ENCODE peak calls at places on chromosomes 12 and 14, in six cellular contexts. One of them, this sample, is unnamed.

GRCh38 chr12:6684609-6685008 is 4.6 kb downstream of the ZNF384 start:
- DNase-seq in fibroblast of gingiva: no peak
- DNase-seq in MM.1S: peak
- DNase-seq in fibroblast of lung: no peak
- DNase-seq in stimulated activated CD8-positive, alpha-beta memory T cell treated with anti-CD3 and anti-CD28 coated beads, Interleukin-4, amount 100 ng/mL, for 24 hours: no peak
- DNase-seq in left cardiac atrium: no peak
- DNase-seq in this sample: no peak

GRCh38 chr14:72186461-72187035 is 254.3 kb downstream of the RGS6 start:
- DNase-seq in fibroblast of lung: no peak
- DNase-seq in left cardiac atrium: no peak
- DNase-seq in fibroblast of gingiva: no peak
- DNase-seq in stimulated activated CD8-positive, alpha-beta memory T cell treated with anti-CD3 and anti-CD28 coated beads, Interleukin-4, amount 100 ng/mL, for 24 hours: no peak
- DNase-seq in MM.1S: no peak
- DNase-seq in this sample: no peak

GRCh38 chr12:124510301-124510970 is 57.0 kb downstream of the NCOR2 start:
- DNase-seq in fibroblast of gingiva: no peak
- DNase-seq in stimulated activated CD8-positive, alpha-beta memory T cell treated with anti-CD3 and anti-CD28 coated beads, Interleukin-4, amount 100 ng/mL, for 24 hours: no peak
- DNase-seq in fibroblast of lung: no peak
- DNase-seq in MM.1S: no peak
- DNase-seq in left cardiac atrium: no peak
- DNase-seq in this sample: no peak

GRCh38 chr12:45613855-45614254 is 115.7 kb upstream of the ARID2 start:
- DNase-seq in fibroblast of lung: no peak
- DNase-seq in fibroblast of gingiva: no peak
- DNase-seq in MM.1S: no peak
- DNase-seq in left cardiac atrium: no peak
- DNase-seq in stimulated activated CD8-positive, alpha-beta memory T cell treated with anti-CD3 and anti-CD28 coated beads, Interleukin-4, amount 100 ng/mL, for 24 hours: no peak
- DNase-seq in this sample: no peak

GRCh38 chr14:88270781-88271180 is 52.3 kb downstream of the KCNK10 start:
- DNase-seq in left cardiac atrium: no peak
- DNase-seq in fibroblast of lung: no peak
- DNase-seq in fibroblast of gingiva: no peak
- DNase-seq in MM.1S: no peak
- DNase-seq in stimulated activated CD8-positive, alpha-beta memory T cell treated with anti-CD3 and anti-CD28 coated beads, Interleukin-4, amount 100 ng/mL, for 24 hours: no peak
- DNase-seq in this sample: no peak

GRCh38 chr12:93790472-93791152 is 113.4 kb downstream of the CRADD start:
- DNase-seq in fibroblast of gingiva: peak
- DNase-seq in stimulated activated CD8-positive, alpha-beta memory T cell treated with anti-CD3 and anti-CD28 coated beads, Interleukin-4, amount 100 ng/mL, for 24 hours: no peak
- DNase-seq in MM.1S: no peak
- DNase-seq in left cardiac atrium: no peak
- DNase-seq in fibroblast of lung: peak
- DNase-seq in this sample: peak

GRCh38 chr14:52349731-52350130 is 35.6 kb downstream of the PTGER2 start:
- DNase-seq in MM.1S: no peak
- DNase-seq in fibroblast of gingiva: peak
- DNase-seq in stimulated activated CD8-positive, alpha-beta memory T cell treated with anti-CD3 and anti-CD28 coated beads, Interleukin-4, amount 100 ng/mL, for 24 hours: no peak
- DNase-seq in fibroblast of lung: no peak
- DNase-seq in left cardiac atrium: no peak
- DNase-seq in this sample: no peak

GRCh38 chr12:129589503-129589902 is 314.3 kb downstream of the TMEM132D start:
- DNase-seq in left cardiac atrium: no peak
- DNase-seq in fibroblast of lung: no peak
- DNase-seq in stimulated activated CD8-positive, alpha-beta memory T cell treated with anti-CD3 and anti-CD28 coated beads, Interleukin-4, amount 100 ng/mL, for 24 hours: no peak
- DNase-seq in fibroblast of gingiva: no peak
- DNase-seq in MM.1S: no peak
- DNase-seq in this sample: no peak

GRCh38 chr14:68631691-68632590 is 160.9 kb downstream of the ZFP36L1 start:
- DNase-seq in fibroblast of gingiva: no peak
- DNase-seq in stimulated activated CD8-positive, alpha-beta memory T cell treated with anti-CD3 and anti-CD28 coated beads, Interleukin-4, amount 100 ng/mL, for 24 hours: no peak
- DNase-seq in fibroblast of lung: no peak
- DNase-seq in left cardiac atrium: no peak
- DNase-seq in MM.1S: no peak
- DNase-seq in this sample: no peak

GRCh38 chr12:132560421-132560830 is 50.0 kb downstream of the LRCOL1 start:
- DNase-seq in stimulated activated CD8-positive, alpha-beta memory T cell treated with anti-CD3 and anti-CD28 coated beads, Interleukin-4, amount 100 ng/mL, for 24 hours: no peak
- DNase-seq in MM.1S: peak
- DNase-seq in fibroblast of lung: no peak
- DNase-seq in fibroblast of gingiva: no peak
- DNase-seq in left cardiac atrium: no peak
- DNase-seq in this sample: no peak

This sample was measured in AG08395.